ENCODE peak calls at places on chromosomes 11 and 22, in nine cellular contexts. F is neural crest cell; E is iris pigment epithelial cell; K is small intestine; T is effector memory CD8-positive, alpha-beta T cell; U is activated CD4-positive, alpha-beta T cell treated with anti-CD3 and anti-CD28 coated beads for 24 hours; O is kidney; G is activated T-cell treated with anti-CD3 and anti-CD28 coated beads for 1 hour; W is HTR-8/SVneo. Q is an unnamed sample.

GRCh38 chr22:26888887-26889286 is 231.5 kb downstream of the MIAT start:
- DNase-seq in F (no peak), E (peak; percentile 40), K (no peak), T (no peak), U (no peak), O (no peak), G (no peak), W (no peak), Q (no peak)

GRCh38 chr11:65424200-65425104 is 1.9 kb downstream of the NEAT1 start:
- DNase-seq in F (no peak), E (peak; percentile 51), K (no peak), T (peak; percentile 52), U (no peak), O (peak; percentile 83), G (no peak), W (no peak), Q (peak; percentile 35)

GRCh38 chr11:45336136-45336535 is 50.0 kb upstream of the SYT13 start:
- DNase-seq in F (no peak), E (no peak), K (no peak), T (no peak), U (no peak), O (no peak), G (no peak), W (no peak), Q (no peak)

GRCh38 chr11:125401746-125402145 is 94.3 kb downstream of the FEZ1 start:
- DNase-seq in F (no peak), E (peak; percentile 42), K (no peak), T (no peak), U (no peak), O (peak; percentile 44), G (no peak), W (no peak), Q (no peak)

GRCh38 chr11:47786373-47786772 is 19.2 kb upstream of the FNBP4 start:
- DNase-seq in F (no peak), E (peak; percentile 77), K (no peak), T (no peak), U (no peak), O (no peak), G (no peak), W (no peak), Q (no peak)

GRCh38 chr11:92769125-92769524 is 200.3 kb upstream of the MTNR1B start:
- DNase-seq in F (no peak), E (no peak), K (no peak), T (no peak), U (no peak), O (no peak), G (no peak), W (no peak), Q (no peak)

GRCh38 chr22:41831383-41831782 is 1.5 kb upstream of the SREBF2 start:
- DNase-seq in F (no peak), E (peak; percentile 27), K (no peak), T (no peak), U (no peak), O (no peak), G (no peak), W (no peak), Q (no peak)

GRCh38 chr11:110356769-110357671 is 60.6 kb upstream of the RDX start:
- DNase-seq in F (no peak), E (peak; percentile 84), K (no peak), T (no peak), U (no peak), O (no peak), G (no peak), W (peak; percentile 67), Q (no peak)

GRCh38 chr11:79066456-79067354 is 374.1 kb downstream of the TENM4 start:
- DNase-seq in F (no peak), E (no peak), K (no peak), T (no peak), U (no peak), O (no peak), G (no peak), W (no peak), Q (no peak)

GRCh38 chr22:39997939-39998726 is 3.4 kb downstream of the FAM83F start:
- DNase-seq in F (no peak), E (peak; percentile 61), K (peak; percentile 73), T (no peak), U (no peak), O (peak; percentile 88), G (no peak), W (peak; percentile 56), Q (no peak)

GRCh38 chr22:48380016-48380665 is 1447.5 kb downstream of the BRD1 start:
- DNase-seq in F (no peak), E (no peak), K (no peak), T (no peak), U (no peak), O (no peak), G (no peak), W (no peak), Q (no peak)

GRCh38 chr11:12683857-12684256 is 9.6 kb downstream of the TEAD1 start:
- DNase-seq in F (no peak), E (peak; percentile 66), K (no peak), T (no peak), U (no peak), O (no peak), G (no peak), W (no peak), Q (no peak)

GRCh38 chr11:102791271-102792036 is 6.5 kb downstream of the MMP1 start:
- DNase-seq in F (no peak), E (peak; percentile 22), K (peak; percentile 17), T (no peak), U (no peak), O (no peak), G (no peak), W (no peak), Q (no peak)

GRCh38 chr11:65565624-65566453 is 4.4 kb upstream of the ZNRD2 start:
- DNase-seq in F (no peak), E (no peak), K (no peak), T (peak; percentile 74), U (no peak), O (no peak), G (no peak), W (no peak), Q (peak; percentile 46)

GRCh38 chr22:28907311-28908008 is 24.1 kb downstream of the ZNRF3 start:
- DNase-seq in F (no peak), E (no peak), K (no peak), T (no peak), U (peak; percentile 40), O (no peak), G (no peak), W (no peak), Q (no peak)

GRCh38 chr22:34765115-34765514 is 300.8 kb upstream of the ISX start:
- DNase-seq in F (no peak), E (no peak), K (no peak), T (no peak), U (no peak), O (no peak), G (no peak), W (no peak), Q (no peak)

GRCh38 chr11:44611687-44612437 is 46.4 kb downstream of the CD82 start:
- DNase-seq in F (no peak), E (no peak), K (no peak), T (peak; percentile 74), U (peak; percentile 31), O (no peak), G (peak; percentile 50), W (no peak), Q (peak; percentile 48)

GRCh38 chr22:38316340-38317236 is 645 bp downstream of the CSNK1E start:
- DNase-seq in F (peak; percentile 57), E (peak; percentile 63), K (peak; percentile 47), T (peak; percentile 44), U (no peak), O (peak; percentile 90), G (peak; percentile 41), W (no peak), Q (peak; percentile 46)

GRCh38 chr22:23833017-23833795 is 5.6 kb downstream of the DERL3 start:
- DNase-seq in F (no peak), E (no peak), K (no peak), T (no peak), U (no peak), O (peak; percentile 51), G (no peak), W (no peak), Q (no peak)

GRCh38 chr11:86089659-86090058 is 20.8 kb upstream of the PICALM start:
- DNase-seq in F (no peak), E (peak; percentile 72), K (no peak), T (no peak), U (no peak), O (no peak), G (no peak), W (no peak), Q (no peak)

GRCh38 chr11:64539711-64540420 is 51.2 kb upstream of the SLC22A12 start:
- DNase-seq in F (no peak), E (no peak), K (no peak), T (no peak), U (no peak), O (peak; percentile 8), G (no peak), W (no peak), Q (no peak)

GRCh38 chr11:75600356-75600755 is 38.3 kb downstream of the SERPINH1 start:
- DNase-seq in F (no peak), E (no peak), K (no peak), T (no peak), U (no peak), O (no peak), G (no peak), W (no peak), Q (no peak)

GRCh38 chr11:66866420-66867010 is 9.7 kb downstream of the LRFN4 start:
- DNase-seq in F (no peak), E (no peak), K (no peak), T (no peak), U (no peak), O (no peak), G (no peak), W (no peak), Q (no peak)

GRCh38 chr11:128772814-128773213 is 78.9 kb downstream of the FLI1 start:
- DNase-seq in F (no peak), E (no peak), K (peak; percentile 34), T (peak; percentile 63), U (no peak), O (peak; percentile 92), G (peak; percentile 38), W (no peak), Q (peak; percentile 23)

GRCh38 chr11:110479445-110480101 is 49.8 kb downstream of the FDX1 start:
- DNase-seq in F (no peak), E (peak; percentile 77), K (peak; percentile 16), T (no peak), U (no peak), O (no peak), G (no peak), W (no peak), Q (no peak)

GRCh38 chr11:72631806-72632731 is 42.2 kb downstream of the PDE2A start:
- DNase-seq in F (no peak), E (no peak), K (no peak), T (no peak), U (no peak), O (peak; percentile 80), G (no peak), W (no peak), Q (no peak)

GRCh38 chr11:19093976-19094375 is 23.0 kb upstream of the ZDHHC13 start:
- DNase-seq in F (no peak), E (peak; percentile 24), K (peak; percentile 10), T (no peak), U (no peak), O (no peak), G (no peak), W (no peak), Q (no peak)

GRCh38 chr11:4916581-4916980 is 2.6 kb downstream of the OR51G2 start:
- DNase-seq in F (no peak), E (no peak), K (no peak), T (no peak), U (no peak), O (no peak), G (no peak), W (no peak), Q (no peak)

GRCh38 chr22:19960491-19961200 is 19.0 kb upstream of the TXNRD2 start:
- DNase-seq in F (no peak), E (no peak), K (no peak), T (no peak), U (no peak), O (peak; percentile 63), G (no peak), W (no peak), Q (no peak)

Q was measured in T-helper 17 cell.